ENCODE peak calls at places on chromosomes 5 and 9, in ten cellular contexts. One of them, this sample, is unnamed.

GRCh38 chr5:71924325-71924724 is 182.9 kb upstream of the MAP1B start:
- DNase-seq in SK-N-SH: no peak
- DNase-seq in H1: no peak
- DNase-seq in esophagus muscularis mucosa: peak; percentile 62
- DNase-seq in upper lobe of left lung: no peak
- DNase-seq in K562: no peak
- DNase-seq in GM12878: no peak
- DNase-seq in stomach: no peak
- DNase-seq in transverse colon: no peak
- DNase-seq in sigmoid colon: no peak
- DNase-seq in this sample: no peak

GRCh38 chr9:87862536-87863268 is 20.0 kb upstream of the SPATA31E1 start:
- DNase-seq in esophagus muscularis mucosa: no peak
- DNase-seq in GM12878: no peak
- DNase-seq in sigmoid colon: no peak
- DNase-seq in K562: no peak
- DNase-seq in stomach: no peak
- DNase-seq in upper lobe of left lung: no peak
- DNase-seq in SK-N-SH: no peak
- DNase-seq in H1: no peak
- DNase-seq in transverse colon: no peak
- DNase-seq in this sample: no peak

GRCh38 chr5:36820900-36821299 is 55.7 kb upstream of the NIPBL start:
- DNase-seq in upper lobe of left lung: peak; percentile 23
- DNase-seq in H1: no peak
- DNase-seq in stomach: no peak
- DNase-seq in transverse colon: no peak
- DNase-seq in esophagus muscularis mucosa: no peak
- DNase-seq in GM12878: no peak
- DNase-seq in SK-N-SH: no peak
- DNase-seq in K562: peak; percentile 60
- DNase-seq in sigmoid colon: no peak
- DNase-seq in this sample: no peak

GRCh38 chr5:66991746-66992145 is 204.9 kb downstream of the CD180 start:
- DNase-seq in esophagus muscularis mucosa: no peak
- DNase-seq in stomach: no peak
- DNase-seq in GM12878: no peak
- DNase-seq in H1: no peak
- DNase-seq in transverse colon: no peak
- DNase-seq in sigmoid colon: no peak
- DNase-seq in K562: no peak
- DNase-seq in SK-N-SH: no peak
- DNase-seq in upper lobe of left lung: no peak
- DNase-seq in this sample: no peak

GRCh38 chr9:124352616-124353015 is 62.6 kb downstream of the PSMB7 start:
- DNase-seq in esophagus muscularis mucosa: no peak
- DNase-seq in stomach: no peak
- DNase-seq in sigmoid colon: peak; percentile 51
- DNase-seq in transverse colon: no peak
- DNase-seq in SK-N-SH: no peak
- DNase-seq in K562: no peak
- DNase-seq in GM12878: no peak
- DNase-seq in upper lobe of left lung: peak; percentile 2
- DNase-seq in H1: no peak
- DNase-seq in this sample: no peak

GRCh38 chr9:135478858-135479468 is 619 bp upstream of the PPP1R26 start:
- DNase-seq in GM12878: no peak
- DNase-seq in H1: peak; percentile 64
- DNase-seq in SK-N-SH: peak; percentile 80
- DNase-seq in upper lobe of left lung: peak; percentile 75
- DNase-seq in K562: peak; percentile 38
- DNase-seq in transverse colon: peak; percentile 75
- DNase-seq in stomach: peak; percentile 72
- DNase-seq in esophagus muscularis mucosa: no peak
- DNase-seq in sigmoid colon: peak; percentile 73
- DNase-seq in this sample: no peak

GRCh38 chr5:31987985-31988710 is 186.0 kb downstream of the GOLPH3 start:
- DNase-seq in SK-N-SH: no peak
- DNase-seq in esophagus muscularis mucosa: no peak
- DNase-seq in stomach: no peak
- DNase-seq in K562: no peak
- DNase-seq in transverse colon: no peak
- DNase-seq in upper lobe of left lung: no peak
- DNase-seq in GM12878: no peak
- DNase-seq in sigmoid colon: no peak
- DNase-seq in H1: no peak
- DNase-seq in this sample: no peak

GRCh38 chr9:4553951-4554381 is 63.7 kb downstream of the SLC1A1 start:
- DNase-seq in GM12878: no peak
- DNase-seq in sigmoid colon: no peak
- DNase-seq in stomach: no peak
- DNase-seq in SK-N-SH: no peak
- DNase-seq in esophagus muscularis mucosa: no peak
- DNase-seq in K562: no peak
- DNase-seq in transverse colon: no peak
- DNase-seq in H1: no peak
- DNase-seq in upper lobe of left lung: no peak
- DNase-seq in this sample: no peak

GRCh38 chr5:6632324-6632930 is 417 bp downstream of the NSUN2 start:
- DNase-seq in SK-N-SH: no peak
- DNase-seq in GM12878: no peak
- DNase-seq in K562: no peak
- DNase-seq in esophagus muscularis mucosa: no peak
- DNase-seq in H1: no peak
- DNase-seq in upper lobe of left lung: peak; percentile 41
- DNase-seq in sigmoid colon: peak; percentile 70
- DNase-seq in stomach: no peak
- DNase-seq in transverse colon: no peak
- DNase-seq in this sample: no peak

GRCh38 chr5:74638776-74639537 is 1.6 kb downstream of the ENC1 start:
- DNase-seq in esophagus muscularis mucosa: no peak
- DNase-seq in SK-N-SH: peak; percentile 23
- DNase-seq in K562: no peak
- DNase-seq in upper lobe of left lung: no peak
- DNase-seq in H1: no peak
- DNase-seq in stomach: no peak
- DNase-seq in transverse colon: no peak
- DNase-seq in sigmoid colon: no peak
- DNase-seq in GM12878: peak; percentile 79
- DNase-seq in this sample: no peak
- H3K4me1 ChIP-seq in esophagus muscularis mucosa: peaks cover 47% of the 10 kb centered on the region
- H3K4me1 ChIP-seq in SK-N-SH: peaks cover 23% of the 10 kb centered on the region
- H3K4me1 ChIP-seq in K562: peaks cover 9% of the 10 kb centered on the region
- H3K4me1 ChIP-seq in upper lobe of left lung: peaks cover 35% of the 10 kb centered on the region
- H3K4me1 ChIP-seq in H1: peaks cover 4% of the 10 kb centered on the region
- H3K4me1 ChIP-seq in stomach: peaks cover 71% of the 10 kb centered on the region
- H3K4me1 ChIP-seq in transverse colon: peaks cover 13% of the 10 kb centered on the region
- H3K4me1 ChIP-seq in sigmoid colon: peaks cover 29% of the 10 kb centered on the region
- H3K4me1 ChIP-seq in GM12878: peaks cover 9% of the 10 kb centered on the region
- H3K4me1 ChIP-seq in this sample: peaks cover 36% of the 10 kb centered on the region

GRCh38 chr9:22244141-22245011 is 202.2 kb upstream of the DMRTA1 start:
- DNase-seq in transverse colon: peak; percentile 37
- DNase-seq in upper lobe of left lung: no peak
- DNase-seq in H1: no peak
- DNase-seq in GM12878: no peak
- DNase-seq in SK-N-SH: no peak
- DNase-seq in sigmoid colon: no peak
- DNase-seq in stomach: peak; percentile 40
- DNase-seq in K562: no peak
- DNase-seq in esophagus muscularis mucosa: no peak
- DNase-seq in this sample: no peak
- TF ChIP-seq EP300 in transverse colon: no peak
- TF ChIP-seq EP300 in upper lobe of left lung: no peak
- TF ChIP-seq EP300 in H1: no peak
- TF ChIP-seq EP300 in GM12878: no peak
- TF ChIP-seq EP300 in SK-N-SH: no peak
- TF ChIP-seq EP300 in sigmoid colon: no peak
- TF ChIP-seq EP300 in stomach: no peak
- TF ChIP-seq EP300 in K562: no peak
- TF ChIP-seq EP300 in esophagus muscularis mucosa: no peak
- TF ChIP-seq EP300 in this sample: no peak

DNA sequence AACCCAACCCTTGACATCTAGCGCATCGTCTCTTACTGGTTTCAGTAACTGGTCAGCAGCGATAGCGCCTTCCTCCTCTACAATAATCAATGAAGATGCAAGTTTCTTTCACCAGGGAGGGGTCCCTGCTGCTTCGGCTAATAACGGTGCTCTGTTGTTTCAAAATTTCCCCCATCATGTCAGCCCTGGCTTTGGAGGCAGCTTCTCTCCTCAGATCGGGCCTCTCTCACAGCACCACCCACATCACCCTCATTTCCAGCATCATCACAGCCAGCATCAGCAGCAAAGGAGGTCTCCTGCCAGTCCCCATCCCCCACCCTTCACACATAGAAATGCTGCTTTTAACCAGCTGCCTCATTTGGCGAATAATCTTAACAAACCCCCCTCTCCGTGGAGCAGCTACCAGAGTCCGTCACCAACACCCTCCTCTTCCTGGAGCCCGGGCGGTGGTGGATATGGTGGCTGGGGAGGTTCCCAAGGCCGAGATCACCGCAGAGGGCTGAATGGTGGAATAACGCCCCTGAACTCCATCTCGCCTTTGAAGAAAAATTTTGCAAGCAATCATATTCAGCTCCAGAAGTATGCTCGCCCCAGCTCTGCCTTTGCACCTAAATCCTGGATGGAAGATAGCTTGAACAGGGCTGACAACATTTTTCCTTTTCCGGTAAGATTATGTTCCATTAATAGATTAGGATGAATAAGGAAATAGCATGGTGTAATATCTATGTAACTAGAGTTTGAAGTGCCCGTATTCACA is 2.2 kb downstream of the CPEB4 start:
- DNase-seq in K562: peak; percentile 37
- DNase-seq in sigmoid colon: peak; percentile 68
- DNase-seq in esophagus muscularis mucosa: no peak
- DNase-seq in H1: no peak
- DNase-seq in transverse colon: no peak
- DNase-seq in SK-N-SH: peak; percentile 51
- DNase-seq in stomach: no peak
- DNase-seq in GM12878: no peak
- DNase-seq in upper lobe of left lung: peak; percentile 31
- DNase-seq in this sample: no peak
- TF ChIP-seq POLR2AphosphoS5 in K562: no peak
- TF ChIP-seq POLR2AphosphoS5 in sigmoid colon: no peak
- TF ChIP-seq POLR2AphosphoS5 in esophagus muscularis mucosa: peak; percentile 42
- TF ChIP-seq POLR2AphosphoS5 in H1: no peak
- TF ChIP-seq POLR2AphosphoS5 in transverse colon: no peak
- TF ChIP-seq POLR2AphosphoS5 in SK-N-SH: no peak
- TF ChIP-seq POLR2AphosphoS5 in stomach: peak; percentile 16
- TF ChIP-seq POLR2AphosphoS5 in GM12878: no peak
- TF ChIP-seq POLR2AphosphoS5 in upper lobe of left lung: peak; percentile 43
- TF ChIP-seq POLR2AphosphoS5 in this sample: no peak

GRCh38 chr5:175037820-175038219 is 313.4 kb downstream of the MSX2 start:
- DNase-seq in upper lobe of left lung: no peak
- DNase-seq in esophagus muscularis mucosa: no peak
- DNase-seq in K562: no peak
- DNase-seq in H1: no peak
- DNase-seq in GM12878: no peak
- DNase-seq in sigmoid colon: no peak
- DNase-seq in stomach: no peak
- DNase-seq in SK-N-SH: no peak
- DNase-seq in transverse colon: no peak
- DNase-seq in this sample: no peak
- H3K4me1 ChIP-seq in upper lobe of left lung: no peaks in the 10 kb centered on the region
- H3K4me1 ChIP-seq in esophagus muscularis mucosa: no peaks in the 10 kb centered on the region
- H3K4me1 ChIP-seq in K562: no peaks in the 10 kb centered on the region
- H3K4me1 ChIP-seq in H1: no peaks in the 10 kb centered on the region
- H3K4me1 ChIP-seq in GM12878: no peaks in the 10 kb centered on the region
- H3K4me1 ChIP-seq in sigmoid colon: no peaks in the 10 kb centered on the region
- H3K4me1 ChIP-seq in stomach: no peaks in the 10 kb centered on the region
- H3K4me1 ChIP-seq in SK-N-SH: no peaks in the 10 kb centered on the region
- H3K4me1 ChIP-seq in transverse colon: no peaks in the 10 kb centered on the region
- H3K4me1 ChIP-seq in this sample: no peaks in the 10 kb centered on the region

DNA sequence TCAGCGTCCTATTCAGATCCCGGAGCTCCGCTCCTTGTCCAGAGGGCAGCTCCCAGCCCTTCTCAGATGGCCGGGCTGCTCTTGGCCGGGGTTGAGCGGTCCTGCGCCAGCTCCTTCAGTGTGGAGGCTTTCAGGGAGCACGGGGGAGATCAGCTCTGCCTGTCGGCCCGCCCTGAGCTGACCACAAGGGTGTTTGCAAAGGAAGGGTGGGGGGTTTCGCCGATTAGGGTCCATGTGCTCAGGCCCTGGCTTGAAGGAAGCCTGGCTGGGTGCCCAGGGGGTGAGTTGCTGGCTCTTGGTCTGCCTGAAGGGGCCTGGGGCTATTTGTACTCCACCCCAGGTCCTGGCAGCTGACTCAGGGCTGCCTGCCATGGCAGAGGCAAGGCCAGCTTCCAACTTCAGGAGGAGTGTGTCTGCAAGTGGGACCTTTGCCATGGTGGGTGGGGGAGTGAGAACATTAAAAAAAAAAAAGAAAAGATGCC is 250.1 kb upstream of the KLF4 start:
- DNase-seq in esophagus muscularis mucosa: no peak
- DNase-seq in stomach: peak; percentile 71
- DNase-seq in sigmoid colon: peak; percentile 74
- DNase-seq in upper lobe of left lung: no peak
- DNase-seq in SK-N-SH: no peak
- DNase-seq in transverse colon: no peak
- DNase-seq in H1: peak; percentile 44
- DNase-seq in GM12878: no peak
- DNase-seq in K562: no peak
- DNase-seq in this sample: peak; percentile 87
- TF ChIP-seq EP300 in esophagus muscularis mucosa: no peak
- TF ChIP-seq EP300 in stomach: no peak
- TF ChIP-seq EP300 in sigmoid colon: no peak
- TF ChIP-seq EP300 in upper lobe of left lung: no peak
- TF ChIP-seq EP300 in SK-N-SH: no peak
- TF ChIP-seq EP300 in transverse colon: no peak
- TF ChIP-seq EP300 in H1: no peak
- TF ChIP-seq EP300 in GM12878: no peak
- TF ChIP-seq EP300 in K562: no peak
- TF ChIP-seq EP300 in this sample: no peak